ENCODE peak calls at places on chromosomes 4 and X, in eight cellular contexts. W, Q, C, S, P, U, A and E are unnamed samples.

GRCh38 chr4:73976217-73976616 is 5.6 kb downstream of the PF4 start:
- DNase-seq in W (no peak), Q (peak), C (no peak), S (no peak), P (no peak), U (no peak), A (no peak), E (no peak)

GRCh38 chrX:48972214-48973164 is 845 bp upstream of the KCND1 start:
- DNase-seq in W (peak), Q (peak), C (peak), S (no peak), P (peak), U (peak), A (peak), E (peak)

GRCh38 chr4:139656614-139657486 is 8.8 kb upstream of the MGST2 start:
- DNase-seq in W (peak), Q (peak), C (peak), S (no peak), P (peak), U (peak), A (peak), E (peak)

GRCh38 chrX:42028113-42028512 is 104.8 kb upstream of the CASK start:
- DNase-seq in W (no peak), Q (no peak), C (no peak), S (no peak), P (no peak), U (no peak), A (no peak), E (no peak)

GRCh38 chr4:182137343-182137742 is 105.9 kb upstream of the TENM3 start:
- DNase-seq in W (no peak), Q (no peak), C (no peak), S (no peak), P (peak), U (no peak), A (no peak), E (peak)

GRCh38 chr4:33357121-33357520 is 2637.0 kb downstream of the PCDH7 start:
- DNase-seq in W (no peak), Q (no peak), C (no peak), S (no peak), P (peak), U (no peak), A (no peak), E (no peak)

GRCh38 chr4:77193511-77194236 is 36.7 kb downstream of the CCNG2 start:
- DNase-seq in W (no peak), Q (no peak), C (peak), S (no peak), P (no peak), U (peak), A (no peak), E (no peak)

GRCh38 chrX:65581661-65582339 is 47.2 kb upstream of the LAS1L start:
- DNase-seq in W (peak), Q (peak), C (peak), S (peak), P (peak), U (peak), A (peak), E (peak)

GRCh38 chr4:13640149-13640671 is 12.7 kb upstream of the BOD1L1 start:
- DNase-seq in W (peak), Q (no peak), C (no peak), S (no peak), P (peak), U (no peak), A (peak), E (peak)

GRCh38 chrX:34849371-34849770 is 93.2 kb upstream of the FAM47B start:
- DNase-seq in W (peak), Q (peak), C (no peak), S (no peak), P (no peak), U (no peak), A (peak), E (peak)

GRCh38 chr4:70734168-70734954 is 12.6 kb downstream of the RUFY3 start:
- DNase-seq in W (peak), Q (peak), C (peak), S (no peak), P (peak), U (peak), A (peak), E (peak)

GRCh38 chrX:110167952-110168451 is 149.9 kb downstream of the AMMECR1 start:
- DNase-seq in W (no peak), Q (peak), C (peak), S (no peak), P (peak), U (peak), A (no peak), E (peak)

GRCh38 chr4:7224001-7224400 is 31.7 kb downstream of the SORCS2 start:
- DNase-seq in W (no peak), Q (no peak), C (no peak), S (no peak), P (no peak), U (no peak), A (no peak), E (no peak)

GRCh38 chrX:48911407-48912182 is at the start of gene SLC35A2:
- DNase-seq in W (peak), Q (peak), C (peak), S (peak), P (peak), U (peak), A (peak), E (peak)

GRCh38 chrX:48466696-48467095 is 3.4 kb downstream of the SLC38A5 start:
- DNase-seq in W (no peak), Q (no peak), C (no peak), S (no peak), P (no peak), U (no peak), A (no peak), E (no peak)

GRCh38 chrX:129655547-129656248 is 942 bp upstream of the APLN start:
- DNase-seq in W (no peak), Q (no peak), C (no peak), S (no peak), P (peak), U (peak), A (no peak), E (no peak)

GRCh38 chrX:84187501-84188319 is at the start of gene RPS6KA6:
- DNase-seq in W (peak), Q (no peak), C (no peak), S (no peak), P (no peak), U (no peak), A (peak), E (peak)

GRCh38 chrX:116198810-116199209 is 28.3 kb downstream of the AGTR2 start:
- DNase-seq in W (no peak), Q (peak), C (peak), S (no peak), P (peak), U (no peak), A (no peak), E (peak)

GRCh38 chr4:111847256-111848108 is 297.8 kb upstream of the FAM241A start:
- DNase-seq in W (peak), Q (peak), C (peak), S (no peak), P (peak), U (peak), A (peak), E (peak)

GRCh38 chrX:109974906-109975655 is 27.8 kb upstream of the TMEM164 start:
- DNase-seq in W (no peak), Q (peak), C (peak), S (no peak), P (no peak), U (no peak), A (peak), E (peak)

GRCh38 chr4:155667538-155668511 is 1.2 kb downstream of the GUCY1A1 start:
- DNase-seq in W (peak), Q (peak), C (peak), S (no peak), P (peak), U (peak), A (peak), E (peak)

GRCh38 chr4:111330786-111331185 is 707.9 kb upstream of the PITX2 start:
- DNase-seq in W (no peak), Q (no peak), C (no peak), S (no peak), P (no peak), U (no peak), A (no peak), E (no peak)